ENCODE peak calls at places on chromosomes 13 and 19, in seven cellular contexts. N, I, G, A, O, V and H are unnamed samples.
A peak's percentile ranks its signal among the peaks of the same experiment; 100 is the strongest.

GRCh38 chr13:74101436-74101835 is 32.8 kb downstream of the KLF12 start:
- DNase-seq in N (no peak), A (no peak), V (no peak), I (no peak), O (no peak), G (no peak), H (no peak)

GRCh38 chr19:45468803-45469131 is 971 bp downstream of the FOSB start:
- DNase-seq in N (no peak), V (no peak), A (no peak), G (no peak), O (no peak), I (no peak), H (peak; percentile 44)

GRCh38 chr19:38917921-38918491 is 6.0 kb upstream of the CCER2 start:
- DNase-seq in A (no peak), I (no peak), V (peak; percentile 59), N (no peak), O (no peak), G (no peak), H (no peak)

GRCh38 chr13:91620670-91621141 is 222.3 kb downstream of the GPC5 start:
- DNase-seq in N (no peak), V (no peak), O (no peak), A (no peak), G (no peak), I (no peak), H (no peak)

GRCh38 chr13:35136585-35136984 is 194.5 kb downstream of the NBEA start:
- DNase-seq in N (no peak), I (no peak), A (no peak), G (no peak), O (no peak), V (no peak), H (no peak)

GRCh38 chr13:61927648-61928047 is 512.0 kb upstream of the PCDH20 start:
- DNase-seq in V (no peak), O (no peak), I (no peak), N (no peak), A (no peak), G (no peak), H (no peak)

GRCh38 chr19:28497137-28497536 is 715.8 kb downstream of the UQCRFS1 start:
- DNase-seq in N (no peak), G (no peak), A (no peak), I (no peak), V (no peak), O (no peak), H (peak; percentile 89)

GRCh38 chr19:11382898-11383705 is 1.0 kb downstream of the EPOR start:
- DNase-seq in G (no peak), N (no peak), V (peak; percentile 26), A (no peak), O (peak; percentile 56), I (peak; percentile 44), H (no peak)

GRCh38 chr19:48415395-48415794 is 21.9 kb downstream of the GRIN2D start:
- DNase-seq in O (peak; percentile 83), V (no peak), N (peak; percentile 27), G (no peak), A (no peak), I (no peak), H (peak; percentile 51)

GRCh38 chr13:99417151-99417820 is 84.0 kb upstream of the TM9SF2 start:
- DNase-seq in A (no peak), I (no peak), N (no peak), O (no peak), V (no peak), G (no peak), H (no peak)

GRCh38 chr19:6767081-6767356 is 216 bp downstream of the SH2D3A start:
- DNase-seq in N (no peak), I (no peak), V (no peak), G (no peak), A (no peak), O (no peak), H (no peak)

GRCh38 chr19:18306903-18307681 is 15.8 kb downstream of the LSM4 start:
- DNase-seq in V (no peak), N (no peak), I (no peak), G (no peak), O (no peak), A (no peak), H (peak; percentile 51)

GRCh38 chr19:56538761-56539263 is at the start of gene ZFP28:
- DNase-seq in I (peak; percentile 50), V (peak; percentile 61), A (peak; percentile 39), G (no peak), O (peak; percentile 79), N (no peak), H (no peak)

GRCh38 chr13:78589206-78589605 is 14.1 kb downstream of the POU4F1 start:
- DNase-seq in A (no peak), N (no peak), I (peak; percentile 71), V (peak; percentile 67), G (no peak), O (no peak), H (peak; percentile 21)

GRCh38 chr19:756232-756631 is 5.3 kb downstream of the MISP start:
- DNase-seq in O (peak; percentile 44), G (no peak), A (no peak), N (no peak), I (no peak), V (peak; percentile 29), H (peak; percentile 36)

GRCh38 chr13:27036236-27036981 is 135.2 kb downstream of the USP12 start:
- DNase-seq in O (no peak), G (no peak), I (no peak), A (no peak), N (no peak), V (peak; percentile 22), H (peak; percentile 47)

GRCh38 chr19:51325161-51325979 is 13.9 kb downstream of the IGLON5 start:
- DNase-seq in I (no peak), G (no peak), A (no peak), N (no peak), V (peak; percentile 32), O (peak; percentile 30), H (no peak)